ENCODE peak calls at places on chromosomes 3 and 15, in seven cellular contexts. Y is HT-29, Z is psoas muscle, B is GM12865, N is foreskin fibroblast, A is epithelial cell of prostate, W is choroid plexus epithelial cell. H is an unnamed sample.

GRCh38 chr15:89114974-89115373 is 26.7 kb downstream of the ABHD2 start:
- DNase-seq in Y (peak), Z (no peak), B (no peak), N (peak), A (no peak), W (peak), H (no peak)

GRCh38 chr3:13277860-13278531 is 142.1 kb downstream of the NUP210 start:
- DNase-seq in Y (no peak), Z (peak), B (no peak), N (no peak), A (peak), W (no peak), H (no peak)

GRCh38 chr3:125461896-125462295 is 58.1 kb downstream of the SNX4 start:
- DNase-seq in Y (no peak), Z (no peak), B (no peak), N (no peak), A (no peak), W (no peak), H (no peak)

GRCh38 chr3:52230461-52230860 is 5.0 kb upstream of the TLR9 start:
- DNase-seq in Y (no peak), Z (peak), B (no peak), N (no peak), A (no peak), W (no peak), H (no peak)

GRCh38 chr3:62950227-62950626 is 75.0 kb upstream of the CADPS start:
- DNase-seq in Y (no peak), Z (no peak), B (no peak), N (no peak), A (no peak), W (no peak), H (no peak)

GRCh38 chr3:111859974-111860859 is 1.2 kb downstream of the PHLDB2 start:
- DNase-seq in Y (peak), Z (peak), B (peak), N (peak), A (peak), W (peak), H (peak)

GRCh38 chr3:197519801-197520211 is 36.0 kb downstream of the BDH1 start:
- DNase-seq in Y (peak), Z (no peak), B (no peak), N (no peak), A (no peak), W (no peak), H (peak)

GRCh38 chr3:30704931-30705890 is 98.8 kb downstream of the TGFBR2 start:
- DNase-seq in Y (no peak), Z (no peak), B (no peak), N (no peak), A (no peak), W (no peak), H (no peak)

GRCh38 chr3:126516152-126516935 is 1.2 kb downstream of the UROC1 start:
- DNase-seq in Y (no peak), Z (peak), B (no peak), N (no peak), A (no peak), W (no peak), H (peak)

GRCh38 chr3:135213213-135213612 is 418.2 kb downstream of the EPHB1 start:
- DNase-seq in Y (no peak), Z (no peak), B (no peak), N (no peak), A (no peak), W (no peak), H (no peak)

GRCh38 chr15:28783873-28784272 is 64.6 kb downstream of the GOLGA6L7 start:
- DNase-seq in Y (no peak), Z (no peak), B (no peak), N (no peak), A (no peak), W (no peak), H (no peak)

GRCh38 chr15:62050118-62050517 is 10.1 kb downstream of the VPS13C start:
- DNase-seq in Y (no peak), Z (no peak), B (no peak), N (no peak), A (no peak), W (no peak), H (no peak)

GRCh38 chr3:27532931-27533607 is 48.9 kb upstream of the SLC4A7 start:
- DNase-seq in Y (no peak), Z (no peak), B (no peak), N (no peak), A (no peak), W (peak), H (no peak)

GRCh38 chr3:56347219-56347871 is 120.9 kb downstream of the ERC2 start:
- DNase-seq in Y (peak), Z (no peak), B (peak), N (no peak), A (no peak), W (no peak), H (peak)

GRCh38 chr3:194870394-194871110 is 184.9 kb downstream of the FAM43A start:
- DNase-seq in Y (no peak), Z (no peak), B (no peak), N (peak), A (peak), W (peak), H (no peak)

GRCh38 chr3:144129536-144130214 is 158.1 kb downstream of the DIPK2A start:
- DNase-seq in Y (no peak), Z (no peak), B (peak), N (peak), A (no peak), W (no peak), H (peak)

GRCh38 chr3:169984287-169984686 is 17.7 kb downstream of the SEC62 start:
- DNase-seq in Y (no peak), Z (no peak), B (no peak), N (no peak), A (no peak), W (no peak), H (no peak)

GRCh38 chr3:13594146-13594545 is 45.2 kb downstream of the FBLN2 start:
- DNase-seq in Y (no peak), Z (no peak), B (no peak), N (no peak), A (no peak), W (no peak), H (no peak)

GRCh38 chr3:141881702-141882101 is 5.3 kb downstream of the ATP1B3 start:
- DNase-seq in Y (peak), Z (no peak), B (no peak), N (no peak), A (no peak), W (no peak), H (no peak)

GRCh38 chr3:26118165-26118564 is 328.3 kb downstream of the OXSM start:
- DNase-seq in Y (no peak), Z (no peak), B (peak), N (no peak), A (no peak), W (peak), H (no peak)

GRCh38 chr3:28726840-28727239 is 378.2 kb upstream of the AZI2 start:
- DNase-seq in Y (peak), Z (peak), B (peak), N (no peak), A (no peak), W (peak), H (peak)

GRCh38 chr3:170572665-170573253 is 13.1 kb downstream of the SLC7A14 start:
- DNase-seq in Y (no peak), Z (no peak), B (peak), N (peak), A (peak), W (peak), H (no peak)

GRCh38 chr15:52652984-52653383 is 26.2 kb downstream of the ATOSA start:
- DNase-seq in Y (peak), Z (no peak), B (no peak), N (peak), A (no peak), W (peak), H (no peak)

GRCh38 chr3:152183473-152183872 is 85.3 kb upstream of the MBNL1 start:
- DNase-seq in Y (peak), Z (peak), B (peak), N (no peak), A (no peak), W (peak), H (peak)

GRCh38 chr15:81362790-81363189 is 11.2 kb downstream of the TMC3 start:
- DNase-seq in Y (no peak), Z (no peak), B (no peak), N (no peak), A (no peak), W (no peak), H (no peak)

GRCh38 chr3:96017556-96017955 is 796.8 kb upstream of the EPHA6 start:
- DNase-seq in Y (no peak), Z (no peak), B (no peak), N (no peak), A (no peak), W (no peak), H (no peak)

GRCh38 chr3:45966969-45967640 is 23.8 kb downstream of the CXCR6 start:
- DNase-seq in Y (no peak), Z (peak), B (no peak), N (no peak), A (no peak), W (no peak), H (no peak)

GRCh38 chr3:181457190-181457589 is 254.5 kb upstream of the SOX2 start:
- DNase-seq in Y (no peak), Z (no peak), B (no peak), N (no peak), A (no peak), W (no peak), H (no peak)

GRCh38 chr15:91224750-91225380 is 124.8 kb downstream of the SV2B start:
- DNase-seq in Y (peak), Z (no peak), B (peak), N (no peak), A (no peak), W (peak), H (no peak)

GRCh38 chr3:396293-396692 is 199.7 kb downstream of the CHL1 start:
- DNase-seq in Y (no peak), Z (no peak), B (no peak), N (no peak), A (no peak), W (no peak), H (no peak)

GRCh38 chr3:183766745-183767606 is 58.4 kb downstream of the MAP6D1 start:
- DNase-seq in Y (peak), Z (peak), B (peak), N (peak), A (peak), W (peak), H (peak)

H was measured in glutamatergic neuron.